ENCODE peak calls at places on chromosome 20, in ten cellular contexts. U, P, E, J, Z, F, C, G, Y and L are unnamed samples. For H3K4me1, the result is how much of the 10 kb centered on the place peaks cover.

GRCh38 chr20:3340443-3340842 is 67.0 kb downstream of the DNAAF9 start:
- DNase-seq in U (peak), P (no peak), E (peak), J (no peak), Z (peak), F (no peak), C (peak), G (no peak), Y (peak), L (peak)

GRCh38 chr20:37913563-37914366 is 10.8 kb downstream of the VSTM2L start:
- DNase-seq in U (no peak), P (no peak), E (no peak), J (no peak), Z (no peak), F (no peak), C (no peak), G (no peak), Y (no peak), L (no peak)

GRCh38 chr20:64146301-64146935 is 17.8 kb upstream of the MYT1 start:
- DNase-seq in U (no peak), P (no peak), E (no peak), J (no peak), Z (no peak), F (no peak), C (no peak), G (peak), Y (no peak), L (no peak)

GRCh38 chr20:52434041-52434425 is 242.5 kb upstream of the ZFP64 start:
- DNase-seq in U (peak), P (no peak), E (no peak), J (no peak), Z (no peak), F (no peak), C (no peak), G (no peak), Y (no peak), L (no peak)

GRCh38 chr20:64242003-64242796 is 13.3 kb upstream of the PCMTD2 start:
- DNase-seq in U (no peak), P (no peak), E (no peak), J (no peak), Z (no peak), F (no peak), C (peak), G (no peak), Y (no peak), L (no peak)

GRCh38 chr20:36686944-36687343 is 40.9 kb upstream of the SLA2 start:
- DNase-seq in U (no peak), P (no peak), E (no peak), J (no peak), Z (no peak), F (no peak), C (no peak), G (no peak), Y (no peak), L (no peak)

GRCh38 chr20:30922129-30922528 is 335.3 kb upstream of the DEFB115 start:
- DNase-seq in U (no peak), P (no peak), E (no peak), J (no peak), Z (no peak), F (no peak), C (no peak), G (no peak), Y (no peak), L (no peak)

GRCh38 chr20:5395932-5396727 is 79.4 kb upstream of the PROKR2 start:
- DNase-seq in U (no peak), P (no peak), E (no peak), J (no peak), Z (no peak), F (no peak), C (no peak), G (no peak), Y (no peak), L (no peak)

GRCh38 chr20:58692579-58693225 is at the start of gene NPEPL1:
- DNase-seq in U (peak), P (peak), E (peak), J (peak), Z (peak), F (peak), C (peak), G (peak), Y (peak), L (peak)

GRCh38 chr20:64257107-64257757 is 1.7 kb downstream of the PCMTD2 start:
- DNase-seq in U (no peak), P (no peak), E (no peak), J (no peak), Z (no peak), F (no peak), C (no peak), G (no peak), Y (no peak), L (no peak)

GRCh38 chr20:9235518-9235917 is 166.6 kb downstream of the PLCB4 start:
- DNase-seq in U (peak), P (no peak), E (peak), J (peak), Z (no peak), F (no peak), C (no peak), G (no peak), Y (no peak), L (no peak)

GRCh38 chr20:2911200-2911599 is 37.9 kb downstream of the PTPRA start:
- DNase-seq in U (no peak), P (no peak), E (peak), J (no peak), Z (no peak), F (no peak), C (no peak), G (no peak), Y (no peak), L (no peak)

GRCh38 chr20:31712112-31712553 is 10.5 kb downstream of the BCL2L1 start:
- DNase-seq in U (peak), P (no peak), E (no peak), J (no peak), Z (peak), F (no peak), C (peak), G (peak), Y (peak), L (no peak)

GRCh38 chr20:33516882-33517281 is 27.0 kb downstream of the CBFA2T2 start:
- DNase-seq in U (peak), P (no peak), E (no peak), J (no peak), Z (no peak), F (no peak), C (no peak), G (no peak), Y (no peak), L (no peak)

GRCh38 chr20:12040261-12040660 is 122.6 kb downstream of the BTBD3 start:
- DNase-seq in U (no peak), P (no peak), E (no peak), J (no peak), Z (no peak), F (no peak), C (no peak), G (no peak), Y (no peak), L (no peak)

GRCh38 chr20:31642837-31643236 is 5.1 kb downstream of the COX4I2 start:
- DNase-seq in U (no peak), P (no peak), E (no peak), J (no peak), Z (no peak), F (no peak), C (no peak), G (no peak), Y (no peak), L (no peak)

GRCh38 chr20:1524004-1524403 is 32.8 kb upstream of the SIRPB2 start:
- DNase-seq in U (no peak), P (no peak), E (no peak), J (no peak), Z (no peak), F (no peak), C (no peak), G (no peak), Y (no peak), L (no peak)

GRCh38 chr20:51348866-51349265 is 193.7 kb downstream of the NFATC2 start:
- DNase-seq in U (no peak), P (no peak), E (no peak), J (no peak), Z (no peak), F (no peak), C (no peak), G (no peak), Y (no peak), L (no peak)

GRCh38 chr20:51345601-51346101 is 196.9 kb downstream of the NFATC2 start:
- DNase-seq in U (peak), P (no peak), E (peak), J (peak), Z (no peak), F (no peak), C (no peak), G (no peak), Y (no peak), L (no peak)

GRCh38 chr20:51350941-51351631 is 191.4 kb downstream of the NFATC2 start:
- DNase-seq in U (peak), P (no peak), E (peak), J (no peak), Z (no peak), F (no peak), C (no peak), G (no peak), Y (no peak), L (no peak)

GRCh38 chr20:51347871-51348270 is 194.6 kb downstream of the NFATC2 start:
- DNase-seq in U (no peak), P (no peak), E (no peak), J (no peak), Z (no peak), F (no peak), C (no peak), G (no peak), Y (no peak), L (no peak)

DNA sequence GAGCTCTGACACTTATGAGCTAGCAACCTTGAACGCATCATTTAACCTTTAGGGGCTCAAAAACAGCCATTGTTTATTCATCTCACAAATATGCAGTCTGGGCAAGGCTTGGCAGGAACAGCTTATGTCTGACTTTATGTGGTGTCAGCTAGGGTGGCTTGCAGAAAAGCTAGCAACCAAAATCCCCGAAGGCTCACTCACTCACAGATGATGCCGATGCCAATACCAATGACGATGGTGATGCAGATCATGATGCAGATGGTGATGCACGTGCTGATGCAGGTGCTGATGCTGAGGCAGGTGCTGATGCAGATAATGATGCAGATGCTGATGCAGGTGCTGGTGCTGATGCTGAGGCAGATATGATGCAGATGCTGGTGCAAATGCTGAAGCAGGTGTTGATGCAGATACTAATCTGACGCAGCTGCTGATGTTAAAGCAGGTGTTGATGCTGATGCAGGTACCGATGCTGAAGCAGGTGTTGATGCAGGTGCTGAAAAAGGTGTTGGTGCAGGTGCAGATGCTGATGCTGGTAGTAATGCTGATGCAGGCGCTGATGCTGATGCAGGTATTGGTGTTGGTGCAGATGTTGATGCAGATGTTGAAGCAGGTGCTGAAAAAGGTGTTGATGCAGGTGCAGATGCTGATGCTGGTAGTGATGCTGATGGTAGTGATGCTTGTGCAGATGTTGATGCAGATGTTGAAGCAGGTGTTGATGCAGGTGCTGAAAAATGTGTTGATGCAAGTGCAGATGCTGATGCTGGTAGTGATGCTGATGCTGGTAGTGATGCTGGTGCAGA is 195.6 kb downstream of the NFATC2 start:
- DNase-seq in U (no peak), P (no peak), E (peak), J (peak), Z (no peak), F (no peak), C (no peak), G (no peak), Y (no peak), L (no peak)
- H3K27ac ChIP-seq in U (no peak), P (no peak), E (peak), J (no peak), Z (no peak), F (no peak), C (no peak), G (no peak), Y (no peak), L (no peak)

GRCh38 chr20:25236450-25237304 is 11.2 kb upstream of the PYGB start:
- DNase-seq in U (no peak), P (no peak), E (no peak), J (no peak), Z (no peak), F (no peak), C (no peak), G (no peak), Y (no peak), L (no peak)
- H3K4me1 ChIP-seq in U (under half), P (under half), E (under half), J (half or more), Z (under half), F (under half), C (under half), G (under half), Y (under half), L (under half)

GRCh38 chr20:62404112-62404665 is 2.9 kb downstream of the CABLES2 start:
- DNase-seq in U (no peak), P (no peak), E (no peak), J (no peak), Z (no peak), F (no peak), C (no peak), G (no peak), Y (no peak), L (no peak)
- H3K4me3 ChIP-seq in U (no peak), P (no peak), E (no peak), J (no peak), Z (no peak), F (no peak), C (no peak), G (no peak), Y (no peak), L (no peak)

GRCh38 chr20:23145281-23145700 is 59.2 kb upstream of the CD93 start:
- DNase-seq in U (peak), P (no peak), E (peak), J (no peak), Z (no peak), F (no peak), C (no peak), G (no peak), Y (no peak), L (no peak)

GRCh38 chr20:23142162-23143050 is 56.3 kb upstream of the CD93 start:
- DNase-seq in U (no peak), P (no peak), E (no peak), J (peak), Z (no peak), F (no peak), C (no peak), G (no peak), Y (no peak), L (no peak)

GRCh38 chr20:23143098-23143497 is 57.0 kb upstream of the CD93 start:
- DNase-seq in U (peak), P (no peak), E (peak), J (peak), Z (peak), F (no peak), C (peak), G (no peak), Y (no peak), L (no peak)

GRCh38 chr20:23144856-23145255 is 58.7 kb upstream of the CD93 start:
- DNase-seq in U (no peak), P (no peak), E (no peak), J (no peak), Z (no peak), F (no peak), C (no peak), G (no peak), Y (no peak), L (no peak)

GRCh38 chr20:23143986-23144695 is 58.0 kb upstream of the CD93 start:
- DNase-seq in U (no peak), P (no peak), E (no peak), J (peak), Z (no peak), F (no peak), C (no peak), G (no peak), Y (no peak), L (no peak)
- H3K27ac ChIP-seq in U (no peak), P (no peak), E (peak), J (no peak), Z (no peak), F (no peak), C (no peak), G (no peak), Y (no peak), L (no peak)

DNA sequence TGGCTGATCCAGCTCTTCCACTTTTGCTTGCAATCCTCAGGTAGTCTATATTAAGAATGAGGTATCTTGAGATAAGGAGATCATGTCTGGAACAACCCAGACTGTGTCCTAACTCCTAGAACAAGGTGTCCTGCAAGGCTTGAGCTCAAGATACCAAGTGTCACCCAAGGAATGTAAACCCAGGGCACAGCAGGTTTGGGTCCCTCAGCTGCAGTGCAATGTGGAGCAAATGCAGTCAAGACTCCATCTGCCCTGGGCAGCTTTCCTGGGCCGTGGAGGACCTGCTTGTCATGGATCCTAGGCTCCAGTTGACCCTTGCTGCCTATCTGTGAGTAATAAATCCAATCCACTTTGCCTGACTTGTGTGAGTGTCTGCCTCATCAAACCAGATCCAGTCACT is 166.1 kb downstream of the OTOR start:
- DNase-seq in U (no peak), P (no peak), E (no peak), J (no peak), Z (no peak), F (no peak), C (no peak), G (no peak), Y (no peak), L (no peak)
- H3K4me1 ChIP-seq in U (under half), P (under half), E (under half), J (under half), Z (under half), F (under half), C (under half), G (under half), Y (under half), L (under half)

GRCh38 chr20:61251529-61252393 is at the start of gene CDH4:
- DNase-seq in U (peak), P (no peak), E (peak), J (peak), Z (peak), F (no peak), C (no peak), G (peak), Y (no peak), L (no peak)
- H3K4me3 ChIP-seq in U (peak), P (no peak), E (peak), J (peak), Z (no peak), F (no peak), C (peak), G (peak), Y (peak), L (no peak)